ENCODE peak calls at places on chromosome 9, in ten cellular contexts. G is fibroblast of the conjunctiva; B is T-helper 9 cell; M is stimulated activated CD8-positive, alpha-beta memory T cell treated with anti-CD3 and anti-CD28 coated beads, Interleukin-4, amount 100 ng/mL, for 1 hour; H is T1000; A is T-helper 2 cell; N is glomerular endothelial cell; F is GM23248; V is A172; I is SHP77. Q is an unnamed sample.

GRCh38 chr9:89527084-89527483 is 29.2 kb upstream of the SEMA4D start:
- DNase-seq in N (no peak), I (no peak), V (no peak), H (no peak), F (no peak), M (no peak), G (no peak), A (no peak), B (no peak), Q (no peak)

GRCh38 chr9:78811562-78812276 is 514.8 kb downstream of the PSAT1 start:
- DNase-seq in G (no peak), I (no peak), B (no peak), A (no peak), H (no peak), F (peak), N (no peak), M (no peak), V (peak), Q (no peak)

GRCh38 chr9:137453643-137454081 is 5.5 kb downstream of the NSMF start:
- DNase-seq in M (no peak), B (peak), F (peak), A (peak), G (peak), I (no peak), V (no peak), N (no peak), H (peak), Q (peak)

GRCh38 chr9:29211681-29212589 is 1638.7 kb upstream of the C9orf72 start:
- DNase-seq in G (no peak), B (no peak), A (no peak), N (no peak), I (peak), F (peak), M (no peak), V (peak), H (peak), Q (no peak)

GRCh38 chr9:35760651-35761050 is 6.6 kb upstream of the MSMP start:
- DNase-seq in V (peak), M (no peak), N (peak), I (peak), B (no peak), F (no peak), G (peak), A (no peak), H (no peak), Q (no peak)

GRCh38 chr9:79145442-79145841 is 426.3 kb upstream of the TLE4 start:
- DNase-seq in H (no peak), A (no peak), B (no peak), M (no peak), I (no peak), F (no peak), V (no peak), G (no peak), N (no peak), Q (no peak)

GRCh38 chr9:128891354-128892222 is 9.7 kb downstream of the LRRC8A start:
- DNase-seq in G (no peak), A (no peak), H (no peak), V (no peak), N (no peak), I (no peak), F (no peak), M (no peak), B (no peak), Q (no peak)

GRCh38 chr9:124242331-124243194 is 15.2 kb upstream of the NEK6 start:
- DNase-seq in F (peak), I (no peak), N (no peak), G (no peak), H (no peak), A (no peak), V (no peak), B (no peak), M (no peak), Q (no peak)

GRCh38 chr9:98302938-98303337 is 47.5 kb upstream of the TBC1D2 start:
- DNase-seq in N (no peak), G (no peak), F (no peak), I (no peak), H (no peak), A (no peak), B (no peak), V (no peak), M (no peak), Q (no peak)

GRCh38 chr9:70113403-70114022 is 69.9 kb downstream of the MAMDC2 start:
- DNase-seq in G (peak), I (peak), N (no peak), H (no peak), F (peak), M (no peak), V (peak), B (no peak), A (no peak), Q (no peak)

GRCh38 chr9:128153947-128154695 is 4.9 kb downstream of the LCN2 start:
- DNase-seq in N (no peak), G (no peak), F (no peak), V (no peak), A (no peak), H (no peak), I (no peak), M (no peak), B (no peak), Q (no peak)

GRCh38 chr9:3330792-3331420 is 194.9 kb downstream of the RFX3 start:
- DNase-seq in I (no peak), G (no peak), A (no peak), H (no peak), V (peak), F (peak), B (no peak), M (no peak), N (no peak), Q (no peak)

GRCh38 chr9:81108821-81109220 is 580.5 kb downstream of the TLE1 start:
- DNase-seq in B (no peak), H (peak), V (peak), F (no peak), M (no peak), N (no peak), I (no peak), A (no peak), G (no peak), Q (no peak)